ENCODE peak calls at places on chromosomes 1 and 21, in seven cellular contexts. One of them, this sample, is unnamed. For H3K27me3 and H3K4me1, the result is how much of the 10 kb centered on the place peaks cover.

GRCh38 chr1:25634896-25635295 is 18.3 kb downstream of the MAN1C1 start:
- DNase-seq in tibial artery: no peak
- DNase-seq in esophagus squamous epithelium: no peak
- DNase-seq in GM12878: no peak
- DNase-seq in A673: no peak
- DNase-seq in ovary: no peak
- DNase-seq in CD4-positive, CD25-positive, alpha-beta regulatory T cell: no peak
- DNase-seq in this sample: no peak

GRCh38 chr1:202163281-202164270 is 3.2 kb upstream of the PTPN7 start:
- DNase-seq in tibial artery: no peak
- DNase-seq in esophagus squamous epithelium: no peak
- DNase-seq in GM12878: no peak
- DNase-seq in A673: no peak
- DNase-seq in ovary: no peak
- DNase-seq in CD4-positive, CD25-positive, alpha-beta regulatory T cell: no peak
- DNase-seq in this sample: no peak

GRCh38 chr1:206706298-206706791 is 21.6 kb downstream of the MAPKAPK2 start:
- DNase-seq in tibial artery: peak
- DNase-seq in esophagus squamous epithelium: no peak
- DNase-seq in GM12878: no peak
- DNase-seq in A673: peak
- DNase-seq in ovary: peak
- DNase-seq in CD4-positive, CD25-positive, alpha-beta regulatory T cell: no peak
- DNase-seq in this sample: peak

GRCh38 chr1:61692155-61692783 is 32.7 kb downstream of the TM2D1 start:
- DNase-seq in tibial artery: no peak
- DNase-seq in esophagus squamous epithelium: no peak
- DNase-seq in GM12878: no peak
- DNase-seq in A673: no peak
- DNase-seq in ovary: no peak
- DNase-seq in CD4-positive, CD25-positive, alpha-beta regulatory T cell: no peak
- DNase-seq in this sample: peak

GRCh38 chr21:31088196-31088751 is 50.0 kb upstream of the KRTAP19-8 start:
- DNase-seq in tibial artery: no peak
- DNase-seq in esophagus squamous epithelium: no peak
- DNase-seq in GM12878: no peak
- DNase-seq in A673: no peak
- DNase-seq in ovary: no peak
- DNase-seq in CD4-positive, CD25-positive, alpha-beta regulatory T cell: no peak
- DNase-seq in this sample: no peak

GRCh38 chr21:46286668-46286982 is 483 bp downstream of the YBEY start:
- DNase-seq in tibial artery: no peak
- DNase-seq in esophagus squamous epithelium: no peak
- DNase-seq in GM12878: no peak
- DNase-seq in A673: no peak
- DNase-seq in ovary: no peak
- DNase-seq in CD4-positive, CD25-positive, alpha-beta regulatory T cell: no peak
- DNase-seq in this sample: no peak

GRCh38 chr1:221169447-221169889 is 290.2 kb downstream of the HLX start:
- DNase-seq in tibial artery: no peak
- DNase-seq in esophagus squamous epithelium: no peak
- DNase-seq in GM12878: no peak
- DNase-seq in A673: peak
- DNase-seq in ovary: no peak
- DNase-seq in CD4-positive, CD25-positive, alpha-beta regulatory T cell: no peak
- DNase-seq in this sample: peak

GRCh38 chr1:174642393-174642792 is 194.6 kb downstream of the GPR52 start:
- DNase-seq in tibial artery: no peak
- DNase-seq in esophagus squamous epithelium: no peak
- DNase-seq in GM12878: no peak
- DNase-seq in A673: no peak
- DNase-seq in ovary: no peak
- DNase-seq in CD4-positive, CD25-positive, alpha-beta regulatory T cell: no peak
- DNase-seq in this sample: no peak

GRCh38 chr1:203593723-203594122 is 32.9 kb upstream of the ATP2B4 start:
- DNase-seq in tibial artery: no peak
- DNase-seq in esophagus squamous epithelium: no peak
- DNase-seq in GM12878: no peak
- DNase-seq in A673: no peak
- DNase-seq in ovary: no peak
- DNase-seq in CD4-positive, CD25-positive, alpha-beta regulatory T cell: peak
- DNase-seq in this sample: no peak

GRCh38 chr1:116127123-116127847 is 16.1 kb downstream of the MAB21L3 start:
- DNase-seq in tibial artery: no peak
- DNase-seq in esophagus squamous epithelium: no peak
- DNase-seq in GM12878: no peak
- DNase-seq in A673: no peak
- DNase-seq in ovary: no peak
- DNase-seq in CD4-positive, CD25-positive, alpha-beta regulatory T cell: no peak
- DNase-seq in this sample: no peak

GRCh38 chr1:2132222-2133038 is 62.1 kb downstream of the FAAP20 start:
- DNase-seq in tibial artery: no peak
- DNase-seq in esophagus squamous epithelium: no peak
- DNase-seq in GM12878: no peak
- DNase-seq in A673: peak
- DNase-seq in ovary: peak
- DNase-seq in CD4-positive, CD25-positive, alpha-beta regulatory T cell: peak
- DNase-seq in this sample: peak

GRCh38 chr1:205939690-205940330 is 3.4 kb downstream of the SLC26A9 start:
- DNase-seq in tibial artery: no peak
- DNase-seq in esophagus squamous epithelium: no peak
- DNase-seq in GM12878: no peak
- DNase-seq in A673: peak
- DNase-seq in ovary: no peak
- DNase-seq in CD4-positive, CD25-positive, alpha-beta regulatory T cell: no peak
- DNase-seq in this sample: no peak

GRCh38 chr1:54792686-54793282 is 8.3 kb downstream of the TTC22 start:
- DNase-seq in tibial artery: no peak
- DNase-seq in esophagus squamous epithelium: no peak
- DNase-seq in GM12878: no peak
- DNase-seq in A673: peak
- DNase-seq in ovary: no peak
- DNase-seq in CD4-positive, CD25-positive, alpha-beta regulatory T cell: no peak
- DNase-seq in this sample: no peak

GRCh38 chr1:50155564-50155963 is 46.8 kb downstream of the ELAVL4 start:
- DNase-seq in tibial artery: no peak
- DNase-seq in esophagus squamous epithelium: no peak
- DNase-seq in GM12878: no peak
- DNase-seq in A673: no peak
- DNase-seq in ovary: no peak
- DNase-seq in CD4-positive, CD25-positive, alpha-beta regulatory T cell: no peak
- DNase-seq in this sample: no peak

GRCh38 chr1:65066379-65066765 is 81.6 kb upstream of the AK4 start:
- DNase-seq in tibial artery: no peak
- DNase-seq in esophagus squamous epithelium: no peak
- DNase-seq in GM12878: no peak
- DNase-seq in A673: no peak
- DNase-seq in ovary: no peak
- DNase-seq in CD4-positive, CD25-positive, alpha-beta regulatory T cell: no peak
- DNase-seq in this sample: peak

GRCh38 chr1:112522621-112523020 is 13.9 kb downstream of the WNT2B start:
- DNase-seq in tibial artery: no peak
- DNase-seq in esophagus squamous epithelium: no peak
- DNase-seq in GM12878: no peak
- DNase-seq in A673: no peak
- DNase-seq in ovary: no peak
- DNase-seq in CD4-positive, CD25-positive, alpha-beta regulatory T cell: no peak
- DNase-seq in this sample: peak

GRCh38 chr1:156840880-156841279 is 18.0 kb downstream of the INSRR start:
- DNase-seq in tibial artery: no peak
- DNase-seq in esophagus squamous epithelium: no peak
- DNase-seq in GM12878: no peak
- DNase-seq in A673: no peak
- DNase-seq in ovary: no peak
- DNase-seq in CD4-positive, CD25-positive, alpha-beta regulatory T cell: no peak
- DNase-seq in this sample: no peak
- H3K27me3 ChIP-seq in tibial artery: under half
- H3K27me3 ChIP-seq in esophagus squamous epithelium: under half
- H3K27me3 ChIP-seq in GM12878: under half
- H3K27me3 ChIP-seq in A673: under half
- H3K27me3 ChIP-seq in ovary: under half
- H3K27me3 ChIP-seq in CD4-positive, CD25-positive, alpha-beta regulatory T cell: under half
- H3K27me3 ChIP-seq in this sample: under half

GRCh38 chr21:44952929-44953627 is 13.2 kb downstream of the SLX9 start:
- DNase-seq in tibial artery: no peak
- DNase-seq in esophagus squamous epithelium: no peak
- DNase-seq in GM12878: no peak
- DNase-seq in A673: no peak
- DNase-seq in ovary: no peak
- DNase-seq in CD4-positive, CD25-positive, alpha-beta regulatory T cell: no peak
- DNase-seq in this sample: no peak

GRCh38 chr21:44955803-44956175 is 16.0 kb downstream of the SLX9 start:
- DNase-seq in tibial artery: no peak
- DNase-seq in esophagus squamous epithelium: no peak
- DNase-seq in GM12878: no peak
- DNase-seq in A673: no peak
- DNase-seq in ovary: no peak
- DNase-seq in CD4-positive, CD25-positive, alpha-beta regulatory T cell: no peak
- DNase-seq in this sample: no peak

GRCh38 chr21:44955141-44955802 is 15.4 kb downstream of the SLX9 start:
- DNase-seq in tibial artery: no peak
- DNase-seq in esophagus squamous epithelium: no peak
- DNase-seq in GM12878: no peak
- DNase-seq in A673: no peak
- DNase-seq in ovary: no peak
- DNase-seq in CD4-positive, CD25-positive, alpha-beta regulatory T cell: no peak
- DNase-seq in this sample: no peak

GRCh38 chr21:44953628-44954021 is 13.8 kb downstream of the SLX9 start:
- DNase-seq in tibial artery: no peak
- DNase-seq in esophagus squamous epithelium: no peak
- DNase-seq in GM12878: no peak
- DNase-seq in A673: no peak
- DNase-seq in ovary: no peak
- DNase-seq in CD4-positive, CD25-positive, alpha-beta regulatory T cell: no peak
- DNase-seq in this sample: no peak

GRCh38 chr21:44954281-44954771 is 14.5 kb downstream of the SLX9 start:
- DNase-seq in tibial artery: no peak
- DNase-seq in esophagus squamous epithelium: no peak
- DNase-seq in GM12878: no peak
- DNase-seq in A673: no peak
- DNase-seq in ovary: no peak
- DNase-seq in CD4-positive, CD25-positive, alpha-beta regulatory T cell: no peak
- DNase-seq in this sample: no peak
- H3K4me1 ChIP-seq in tibial artery: half or more
- H3K4me1 ChIP-seq in esophagus squamous epithelium: under half
- H3K4me1 ChIP-seq in GM12878: under half
- H3K4me1 ChIP-seq in A673: under half
- H3K4me1 ChIP-seq in ovary: under half
- H3K4me1 ChIP-seq in CD4-positive, CD25-positive, alpha-beta regulatory T cell: under half
- H3K4me1 ChIP-seq in this sample: under half

GRCh38 chr1:200877839-200878551 is 5.2 kb downstream of the GPR25 start:
- DNase-seq in tibial artery: no peak
- DNase-seq in esophagus squamous epithelium: no peak
- DNase-seq in GM12878: peak
- DNase-seq in A673: no peak
- DNase-seq in ovary: no peak
- DNase-seq in CD4-positive, CD25-positive, alpha-beta regulatory T cell: peak
- DNase-seq in this sample: no peak
- H3K27me3 ChIP-seq in tibial artery: under half
- H3K27me3 ChIP-seq in esophagus squamous epithelium: under half
- H3K27me3 ChIP-seq in GM12878: under half
- H3K27me3 ChIP-seq in A673: under half
- H3K27me3 ChIP-seq in ovary: under half
- H3K27me3 ChIP-seq in CD4-positive, CD25-positive, alpha-beta regulatory T cell: under half
- H3K27me3 ChIP-seq in this sample: under half

GRCh38 chr1:8133657-8134430 is 107.7 kb upstream of the ERRFI1 start:
- DNase-seq in tibial artery: peak
- DNase-seq in esophagus squamous epithelium: no peak
- DNase-seq in GM12878: no peak
- DNase-seq in A673: peak
- DNase-seq in ovary: peak
- DNase-seq in CD4-positive, CD25-positive, alpha-beta regulatory T cell: no peak
- DNase-seq in this sample: peak

GRCh38 chr1:8133190-8133589 is 107.1 kb upstream of the ERRFI1 start:
- DNase-seq in tibial artery: no peak
- DNase-seq in esophagus squamous epithelium: no peak
- DNase-seq in GM12878: no peak
- DNase-seq in A673: peak
- DNase-seq in ovary: peak
- DNase-seq in CD4-positive, CD25-positive, alpha-beta regulatory T cell: no peak
- DNase-seq in this sample: no peak

GRCh38 chr1:8134546-8135235 is 108.6 kb upstream of the ERRFI1 start:
- DNase-seq in tibial artery: no peak
- DNase-seq in esophagus squamous epithelium: no peak
- DNase-seq in GM12878: no peak
- DNase-seq in A673: no peak
- DNase-seq in ovary: no peak
- DNase-seq in CD4-positive, CD25-positive, alpha-beta regulatory T cell: no peak
- DNase-seq in this sample: peak

GRCh38 chr1:8136766-8137165 is 110.7 kb upstream of the ERRFI1 start:
- DNase-seq in tibial artery: no peak
- DNase-seq in esophagus squamous epithelium: no peak
- DNase-seq in GM12878: no peak
- DNase-seq in A673: no peak
- DNase-seq in ovary: no peak
- DNase-seq in CD4-positive, CD25-positive, alpha-beta regulatory T cell: no peak
- DNase-seq in this sample: no peak

GRCh38 chr1:8135250-8135649 is 109.1 kb upstream of the ERRFI1 start:
- DNase-seq in tibial artery: no peak
- DNase-seq in esophagus squamous epithelium: no peak
- DNase-seq in GM12878: no peak
- DNase-seq in A673: no peak
- DNase-seq in ovary: no peak
- DNase-seq in CD4-positive, CD25-positive, alpha-beta regulatory T cell: no peak
- DNase-seq in this sample: no peak
- H3K4me1 ChIP-seq in tibial artery: under half
- H3K4me1 ChIP-seq in esophagus squamous epithelium: under half
- H3K4me1 ChIP-seq in GM12878: under half
- H3K4me1 ChIP-seq in A673: under half
- H3K4me1 ChIP-seq in ovary: under half
- H3K4me1 ChIP-seq in CD4-positive, CD25-positive, alpha-beta regulatory T cell: under half
- H3K4me1 ChIP-seq in this sample: half or more

DNA sequence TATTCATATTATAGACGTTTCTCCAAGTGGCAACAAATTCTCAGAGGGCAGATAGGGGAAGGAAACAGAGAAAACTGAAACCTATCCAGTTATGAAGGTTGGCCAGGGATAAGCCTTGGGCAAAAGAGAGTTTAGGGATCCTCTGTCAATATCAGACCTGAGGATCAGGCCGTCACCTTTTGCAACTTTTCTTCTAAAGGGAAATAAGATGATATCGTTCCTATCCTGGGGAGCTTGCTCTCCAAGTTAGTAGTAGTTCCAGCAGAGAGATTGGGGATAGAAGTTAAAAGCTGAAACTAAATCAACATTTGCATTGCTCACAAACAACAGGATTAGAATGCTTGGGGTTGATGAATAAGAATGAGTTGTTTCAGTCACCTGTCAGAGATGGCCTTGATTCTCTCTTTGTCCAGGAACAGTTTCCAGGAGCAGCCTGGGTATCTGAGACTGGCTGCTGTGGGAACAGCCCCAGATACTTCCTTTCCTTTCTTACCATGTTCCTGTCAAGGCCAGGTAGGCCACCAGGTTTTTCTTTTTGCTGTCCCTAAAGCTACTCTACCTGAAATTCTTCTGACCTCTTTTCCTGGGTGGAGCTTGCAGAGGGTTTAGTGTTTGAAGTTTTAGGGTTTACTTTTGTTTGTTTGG is 2.5 kb downstream of the RIIAD1 start:
- DNase-seq in tibial artery: no peak
- DNase-seq in esophagus squamous epithelium: no peak
- DNase-seq in GM12878: no peak
- DNase-seq in A673: no peak
- DNase-seq in ovary: no peak
- DNase-seq in CD4-positive, CD25-positive, alpha-beta regulatory T cell: no peak
- DNase-seq in this sample: no peak
- H3K27me3 ChIP-seq in tibial artery: under half
- H3K27me3 ChIP-seq in esophagus squamous epithelium: under half
- H3K27me3 ChIP-seq in GM12878: under half
- H3K27me3 ChIP-seq in A673: half or more
- H3K27me3 ChIP-seq in ovary: under half
- H3K27me3 ChIP-seq in CD4-positive, CD25-positive, alpha-beta regulatory T cell: under half
- H3K27me3 ChIP-seq in this sample: under half